ENCODE peak calls at places on chromosomes 2 and 18, in nine cellular contexts. C is uterus, P is heart right ventricle, R is H9, B is tibial nerve, H is mesendoderm, X is cardiac muscle cell, F is neural progenitor cell, Z is A549. E is an unnamed sample. For H3K4me1, the result is how much of the 10 kb centered on the place peaks cover.

GRCh38 chr2:70657246-70657645 is 103.6 kb upstream of the TGFA start:
- DNase-seq in C (no peak), P (no peak), R (peak), B (no peak), H (no peak), X (no peak), F (no peak), Z (no peak), E (no peak)

GRCh38 chr2:40213616-40214015 is 238.3 kb downstream of the SLC8A1 start:
- DNase-seq in C (peak), P (no peak), R (no peak), B (no peak), H (no peak), X (no peak), F (no peak), Z (no peak), E (no peak)

GRCh38 chr2:159075726-159076125 is 107.3 kb downstream of the TANC1 start:
- DNase-seq in C (no peak), P (no peak), R (no peak), B (no peak), H (no peak), X (peak), F (no peak), Z (no peak), E (no peak)

GRCh38 chr2:70303186-70303585 is 1.3 kb upstream of the FAM136A start:
- DNase-seq in C (no peak), P (no peak), R (no peak), B (no peak), H (no peak), X (no peak), F (no peak), Z (no peak), E (no peak)

GRCh38 chr18:36610716-36611115 is 218.1 kb downstream of the TPGS2 start:
- DNase-seq in C (no peak), P (no peak), R (no peak), B (no peak), H (peak), X (peak), F (peak), Z (no peak), E (no peak)

GRCh38 chr18:65363911-65364632 is 386.7 kb upstream of the CDH7 start:
- DNase-seq in C (no peak), P (no peak), R (no peak), B (no peak), H (peak), X (no peak), F (no peak), Z (no peak), E (no peak)

GRCh38 chr18:36366994-36367839 is 69.7 kb downstream of the FHOD3 start:
- DNase-seq in C (no peak), P (peak), R (no peak), B (no peak), H (peak), X (peak), F (no peak), Z (no peak), E (no peak)

GRCh38 chr2:28895189-28895893 is 874 bp downstream of the WDR43 start:
- DNase-seq in C (peak), P (peak), R (peak), B (no peak), H (peak), X (peak), F (peak), Z (peak), E (no peak)

GRCh38 chr2:8543065-8543411 is 138.8 kb upstream of the ID2 start:
- DNase-seq in C (no peak), P (no peak), R (peak), B (no peak), H (no peak), X (no peak), F (no peak), Z (no peak), E (peak)

GRCh38 chr2:72141881-72142742 is 5.5 kb downstream of the CYP26B1 start:
- DNase-seq in C (peak), P (no peak), R (peak), B (no peak), H (no peak), X (no peak), F (no peak), Z (no peak), E (no peak)

GRCh38 chr2:49270091-49270490 is 115.8 kb upstream of the FSHR start:
- DNase-seq in C (no peak), P (no peak), R (no peak), B (no peak), H (no peak), X (no peak), F (no peak), Z (no peak), E (no peak)

GRCh38 chr18:6205706-6206105 is 209.0 kb downstream of the L3MBTL4 start:
- DNase-seq in C (no peak), P (no peak), R (no peak), B (no peak), H (no peak), X (no peak), F (no peak), Z (no peak), E (no peak)

GRCh38 chr2:229206548-229206947 is 64.5 kb downstream of the PID1 start:
- DNase-seq in C (no peak), P (no peak), R (no peak), B (no peak), H (no peak), X (no peak), F (no peak), Z (no peak), E (no peak)

GRCh38 chr2:85133751-85134254 is 611 bp downstream of the TCF7L1 start:
- DNase-seq in C (peak), P (peak), R (no peak), B (no peak), H (peak), X (peak), F (no peak), Z (peak), E (no peak)

GRCh38 chr2:42112418-42112817 is 56.7 kb upstream of the EML4 start:
- DNase-seq in C (no peak), P (no peak), R (no peak), B (no peak), H (no peak), X (no peak), F (no peak), Z (no peak), E (no peak)

GRCh38 chr2:238875161-238875530 is 27.3 kb downstream of the TWIST2 start:
- DNase-seq in C (no peak), P (no peak), R (peak), B (peak), H (peak), X (peak), F (no peak), Z (no peak), E (no peak)

GRCh38 chr2:238873401-238873801 is 25.5 kb downstream of the TWIST2 start:
- DNase-seq in C (no peak), P (no peak), R (no peak), B (peak), H (no peak), X (no peak), F (no peak), Z (no peak), E (no peak)

GRCh38 chr2:238875531-238876231 is 27.8 kb downstream of the TWIST2 start:
- DNase-seq in C (no peak), P (no peak), R (no peak), B (peak), H (no peak), X (no peak), F (no peak), Z (no peak), E (no peak)

GRCh38 chr2:238873841-238874240 is 26.0 kb downstream of the TWIST2 start:
- DNase-seq in C (no peak), P (no peak), R (no peak), B (no peak), H (no peak), X (no peak), F (no peak), Z (no peak), E (no peak)

GRCh38 chr2:238874330-238875050 is 26.6 kb downstream of the TWIST2 start:
- DNase-seq in C (no peak), P (no peak), R (no peak), B (peak), H (no peak), X (no peak), F (no peak), Z (no peak), E (no peak)
- H3K27ac ChIP-seq in C (peak), P (no peak), R (no peak), B (peak), H (no peak), X (no peak), F (no peak), Z (no peak), E (no peak)

GRCh38 chr2:101148777-101149176 is 2.4 kb downstream of the TBC1D8 start:
- DNase-seq in C (no peak), P (no peak), R (no peak), B (no peak), H (no peak), X (no peak), F (no peak), Z (no peak), E (no peak)

GRCh38 chr2:101149241-101150192 is 1.7 kb downstream of the TBC1D8 start:
- DNase-seq in C (peak), P (no peak), R (no peak), B (no peak), H (peak), X (no peak), F (no peak), Z (peak), E (no peak)

GRCh38 chr2:101146535-101146934 is 4.6 kb downstream of the TBC1D8 start:
- DNase-seq in C (no peak), P (no peak), R (no peak), B (no peak), H (no peak), X (no peak), F (no peak), Z (no peak), E (no peak)

GRCh38 chr2:101147062-101147461 is 4.1 kb downstream of the TBC1D8 start:
- DNase-seq in C (no peak), P (no peak), R (no peak), B (no peak), H (no peak), X (no peak), F (no peak), Z (no peak), E (no peak)

GRCh38 chr2:101147971-101148370 is 3.2 kb downstream of the TBC1D8 start:
- DNase-seq in C (no peak), P (no peak), R (no peak), B (no peak), H (no peak), X (no peak), F (no peak), Z (no peak), E (no peak)
- H3K4me1 ChIP-seq in C (under half), P (half or more), R (under half), B (under half), H (under half), X (under half), F (under half), Z (half or more), E (under half)

GRCh38 chr2:213108308-213108707 is 43.1 kb downstream of the IKZF2 start:
- DNase-seq in C (no peak), P (no peak), R (no peak), B (no peak), H (no peak), X (no peak), F (no peak), Z (no peak), E (no peak)
- H3K27ac ChIP-seq in C (no peak), P (no peak), R (no peak), B (no peak), H (no peak), X (no peak), F (peak), Z (no peak), E (no peak)

GRCh38 chr2:203936949-203937348 is 386 bp downstream of the ICOS start:
- DNase-seq in C (no peak), P (no peak), R (no peak), B (no peak), H (no peak), X (no peak), F (no peak), Z (no peak), E (no peak)

GRCh38 chr2:203934711-203935438 is 1.7 kb upstream of the ICOS start:
- DNase-seq in C (no peak), P (no peak), R (no peak), B (no peak), H (no peak), X (no peak), F (no peak), Z (no peak), E (no peak)

GRCh38 chr2:203936535-203936934 is at the start of gene ICOS:
- DNase-seq in C (no peak), P (no peak), R (no peak), B (no peak), H (no peak), X (no peak), F (no peak), Z (no peak), E (no peak)

GRCh38 chr2:203935568-203935967 is 995 bp upstream of the ICOS start:
- DNase-seq in C (no peak), P (no peak), R (no peak), B (no peak), H (no peak), X (no peak), F (no peak), Z (no peak), E (no peak)

DNA sequence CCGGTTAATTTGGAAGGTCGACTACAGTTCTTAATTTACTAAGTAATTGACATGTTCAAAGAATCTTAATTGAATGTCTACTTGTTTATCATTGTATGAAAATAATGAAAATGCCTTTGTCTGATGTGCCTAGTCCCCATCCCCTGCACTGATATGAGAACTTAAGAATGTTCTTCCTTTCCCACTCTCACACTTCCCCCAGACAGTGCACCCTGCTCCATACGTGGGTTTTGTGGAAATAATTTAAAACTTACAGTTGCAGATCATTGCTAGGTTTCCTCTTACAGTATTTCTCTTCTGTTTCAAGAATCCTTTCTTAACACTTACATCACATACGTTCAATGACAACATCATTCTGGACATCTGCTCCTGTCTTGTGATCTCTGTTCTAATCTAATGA is 3.5 kb downstream of the ICOS start:
- DNase-seq in C (no peak), P (no peak), R (no peak), B (no peak), H (no peak), X (no peak), F (no peak), Z (no peak), E (no peak)
- H3K4me1 ChIP-seq in C (under half), P (under half), R (under half), B (under half), H (under half), X (under half), F (under half), Z (under half), E (under half)

DNA sequence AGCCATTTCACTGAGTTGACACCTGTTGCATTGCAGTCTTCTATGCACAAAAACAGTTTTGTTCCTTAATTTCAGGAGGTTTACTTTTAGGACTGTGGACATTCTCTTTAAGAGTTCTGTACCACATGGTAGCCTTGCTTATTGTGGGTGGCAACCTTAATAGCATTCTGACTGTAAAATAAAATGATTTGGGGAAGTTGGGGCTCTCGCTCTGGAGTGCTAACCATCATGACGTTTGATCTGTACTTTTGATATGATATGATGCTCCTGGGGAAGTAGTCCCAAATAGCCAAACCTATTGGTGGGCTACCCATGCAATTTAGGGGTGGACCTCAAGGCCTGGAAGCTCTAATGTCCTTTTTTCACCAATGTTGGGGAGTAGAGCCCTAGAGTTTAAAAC is 3.4 kb downstream of the CTLA4 start:
- DNase-seq in C (no peak), P (no peak), R (no peak), B (no peak), H (no peak), X (no peak), F (no peak), Z (no peak), E (no peak)
- H3K27ac ChIP-seq in C (no peak), P (no peak), R (no peak), B (peak), H (no peak), X (no peak), F (no peak), Z (no peak), E (peak)

GRCh38 chr2:54564439-54564838 is 108.3 kb downstream of the SPTBN1 start:
- DNase-seq in C (no peak), P (no peak), R (no peak), B (no peak), H (no peak), X (no peak), F (no peak), Z (no peak), E (no peak)
- H3K4me1 ChIP-seq in C (under half), P (half or more), R (under half), B (under half), H (under half), X (half or more), F (under half), Z (half or more), E (under half)

GRCh38 chr2:142629193-142629592 is 248.3 kb upstream of the KYNU start:
- DNase-seq in C (no peak), P (no peak), R (no peak), B (no peak), H (no peak), X (no peak), F (no peak), Z (no peak), E (no peak)
- H3K27ac ChIP-seq in C (no peak), P (no peak), R (no peak), B (no peak), H (no peak), X (no peak), F (no peak), Z (no peak), E (no peak)

GRCh38 chr2:218892693-218893348 is 12.2 kb downstream of the WNT10A start:
- DNase-seq in C (peak), P (no peak), R (peak), B (no peak), H (peak), X (peak), F (peak), Z (peak), E (peak)
- H3K4me1 ChIP-seq in C (under half), P (under half), R (under half), B (under half), H (under half), X (under half), F (under half), Z (under half), E (half or more)